ENCODE peak calls at places on chromosomes 5 and 9, in seven cellular contexts. J is thoracic aorta, N is sigmoid colon, P is body of pancreas, K is astrocyte, Q is Panc1, B is heart right ventricle. A is an unnamed sample.

GRCh38 chr5:35198681-35199080 is 31.6 kb downstream of the PRLR start:
- DNase-seq in J (no peak), N (no peak), P (no peak), K (no peak), Q (no peak), B (no peak), A (peak; percentile 12)

GRCh38 chr5:63648376-63648775 is 313.9 kb downstream of the HTR1A start:
- DNase-seq in J (no peak), N (no peak), P (no peak), K (no peak), Q (no peak), B (no peak), A (no peak)

GRCh38 chr9:128558431-128559310 is 6.3 kb downstream of the SPTAN1 start:
- DNase-seq in J (peak; percentile 59), N (peak; percentile 94), P (peak; percentile 89), K (peak; percentile 93), Q (no peak), B (peak; percentile 92), A (peak; percentile 95)

GRCh38 chr9:118529210-118529609 is 825.0 kb downstream of the TLR4 start:
- DNase-seq in J (no peak), N (no peak), P (no peak), K (peak; percentile 39), Q (no peak), B (peak; percentile 32), A (peak; percentile 75)

GRCh38 chr5:154095819-154096380 is 57.1 kb downstream of the MFAP3 start:
- DNase-seq in J (no peak), N (no peak), P (no peak), K (no peak), Q (no peak), B (no peak), A (no peak)

GRCh38 chr5:167143726-167144125 is 1147.7 kb upstream of the WWC1 start:
- DNase-seq in J (no peak), N (no peak), P (no peak), K (no peak), Q (no peak), B (no peak), A (no peak)

GRCh38 chr5:113922343-113922742 is 408.8 kb downstream of the YTHDC2 start:
- DNase-seq in J (no peak), N (no peak), P (no peak), K (no peak), Q (no peak), B (no peak), A (no peak)

GRCh38 chr5:142023836-142024235 is 11.0 kb upstream of the GNPDA1 start:
- DNase-seq in J (no peak), N (no peak), P (no peak), K (no peak), Q (no peak), B (no peak), A (no peak)

GRCh38 chr5:176738851-176739250 is 71.5 kb upstream of the UNC5A start:
- DNase-seq in J (no peak), N (peak; percentile 39), P (no peak), K (no peak), Q (no peak), B (no peak), A (no peak)

GRCh38 chr5:133290669-133291235 is 238.9 kb downstream of the HSPA4 start:
- DNase-seq in J (no peak), N (no peak), P (no peak), K (no peak), Q (no peak), B (no peak), A (no peak)

GRCh38 chr5:160315968-160316367 is 3.6 kb upstream of the CCNJL start:
- DNase-seq in J (no peak), N (no peak), P (peak; percentile 32), K (peak; percentile 47), Q (peak; percentile 98), B (no peak), A (no peak)

GRCh38 chr9:29241320-29241719 is 1668.0 kb upstream of the C9orf72 start:
- DNase-seq in J (no peak), N (no peak), P (no peak), K (no peak), Q (no peak), B (no peak), A (no peak)

GRCh38 chr5:150774145-150774544 is 4.4 kb upstream of the SMIM3 start:
- DNase-seq in J (no peak), N (no peak), P (no peak), K (peak; percentile 98), Q (no peak), B (no peak), A (peak; percentile 89)

GRCh38 chr5:142929602-142930001 is 159.4 kb downstream of the ARHGAP26 start:
- DNase-seq in J (no peak), N (no peak), P (peak; percentile 18), K (no peak), Q (no peak), B (peak; percentile 70), A (peak; percentile 56)

GRCh38 chr5:157290981-157291711 is 25.2 kb downstream of the CYFIP2 start:
- DNase-seq in J (no peak), N (no peak), P (peak; percentile 64), K (peak; percentile 10), Q (no peak), B (no peak), A (peak; percentile 47)

GRCh38 chr5:137605377-137605776 is 106.3 kb upstream of the SPOCK1 start:
- DNase-seq in J (no peak), N (no peak), P (no peak), K (peak; percentile 21), Q (no peak), B (no peak), A (no peak)

GRCh38 chr5:68406767-68407232 is 191.2 kb downstream of the PIK3R1 start:
- DNase-seq in J (no peak), N (no peak), P (no peak), K (no peak), Q (no peak), B (no peak), A (no peak)

GRCh38 chr5:10946050-10946449 is 185.0 kb upstream of the DAP start:
- DNase-seq in J (no peak), N (no peak), P (no peak), K (no peak), Q (no peak), B (no peak), A (no peak)

GRCh38 chr9:132991351-132992300 is 13.1 kb downstream of the GFI1B start:
- DNase-seq in J (no peak), N (no peak), P (no peak), K (no peak), Q (no peak), B (no peak), A (no peak)

GRCh38 chr5:128553747-128554146 is 15.7 kb upstream of the FBN2 start:
- DNase-seq in J (no peak), N (no peak), P (no peak), K (no peak), Q (no peak), B (no peak), A (no peak)

GRCh38 chr9:116693233-116693731 is 6.2 kb downstream of the TRIM32 start:
- DNase-seq in J (no peak), N (no peak), P (no peak), K (peak; percentile 30), Q (no peak), B (no peak), A (peak; percentile 31)

GRCh38 chr9:119611564-119611963 is 242.3 kb upstream of the BRINP1 start:
- DNase-seq in J (no peak), N (no peak), P (peak; percentile 65), K (no peak), Q (no peak), B (no peak), A (no peak)

GRCh38 chr5:19229210-19229835 is 758.7 kb downstream of the CDH18 start:
- DNase-seq in J (no peak), N (no peak), P (no peak), K (no peak), Q (no peak), B (no peak), A (no peak)

GRCh38 chr5:159878988-159879471 is 37.3 kb upstream of the ADRA1B start:
- DNase-seq in J (no peak), N (peak; percentile 89), P (peak; percentile 27), K (peak; percentile 84), Q (no peak), B (peak; percentile 64), A (peak; percentile 91)

GRCh38 chr5:136246632-136247031 is 53.7 kb upstream of the SMIM32 start:
- DNase-seq in J (no peak), N (no peak), P (no peak), K (no peak), Q (no peak), B (no peak), A (no peak)

GRCh38 chr5:1763548-1763911 is 36.1 kb downstream of the MRPL36 start:
- DNase-seq in J (no peak), N (peak; percentile 60), P (peak; percentile 71), K (peak; percentile 35), Q (peak; percentile 28), B (peak; percentile 19), A (peak; percentile 71)

GRCh38 chr5:136062563-136063274 is 33.9 kb downstream of the TGFBI start:
- DNase-seq in J (no peak), N (no peak), P (no peak), K (no peak), Q (no peak), B (no peak), A (no peak)

GRCh38 chr5:150109921-150110320 is 23.6 kb upstream of the CSF1R start:
- DNase-seq in J (no peak), N (no peak), P (no peak), K (no peak), Q (no peak), B (no peak), A (no peak)

GRCh38 chr9:37806271-37806670 is 5.7 kb downstream of the DCAF10 start:
- DNase-seq in J (no peak), N (no peak), P (no peak), K (no peak), Q (no peak), B (no peak), A (no peak)

GRCh38 chr5:133534566-133534965 is 77.8 kb downstream of the FSTL4 start:
- DNase-seq in J (no peak), N (no peak), P (no peak), K (no peak), Q (no peak), B (no peak), A (no peak)

GRCh38 chr5:124353016-124353415 is 393.4 kb downstream of the ZNF608 start:
- DNase-seq in J (no peak), N (no peak), P (no peak), K (no peak), Q (no peak), B (no peak), A (no peak)
- H3K27ac ChIP-seq in J (no peak overlapping the region), N (no peak overlapping the region), P (no peak overlapping the region), K (no peak overlapping the region), Q (no peak overlapping the region), B (no peak overlapping the region), A (no peak overlapping the region)

GRCh38 chr9:109319631-109320233 is 1.1 kb downstream of the EPB41L4B start:
- DNase-seq in J (no peak), N (no peak), P (peak; percentile 66), K (no peak), Q (no peak), B (no peak), A (no peak)
- TF ChIP-seq CTCF in J (no peak), N (no peak), P (no peak), K (no peak), Q (no peak), B (no peak), A (no peak)

GRCh38 chr9:5511476-5511875 is 1.1 kb downstream of the PDCD1LG2 start:
- DNase-seq in J (no peak), N (no peak), P (no peak), K (no peak), Q (no peak), B (no peak), A (no peak)
- H3K4me3 ChIP-seq in J (no peak overlapping the region), N (peak overlapping the region; percentile 11), P (no peak overlapping the region), K (peak overlapping the region; percentile 59), Q (no peak overlapping the region), B (no peak overlapping the region), A (peak overlapping the region; percentile 28)

GRCh38 chr9:94818196-94818541 is 91.7 kb downstream of the AOPEP start:
- DNase-seq in J (no peak), N (no peak), P (no peak), K (peak; percentile 51), Q (no peak), B (no peak), A (no peak)
- H3K27ac ChIP-seq in J (peak overlapping the region; percentile 82), N (no peak overlapping the region), P (no peak overlapping the region), K (no peak overlapping the region), Q (peak overlapping the region; percentile 18), B (no peak overlapping the region), A (no peak overlapping the region)